ENCODE peak calls at places on chromosomes 5 and 9, in four cellular contexts. One of them, this sample, is unnamed.
A peak's percentile ranks its signal among the peaks of the same experiment; 100 is the strongest.

GRCh38 chr5:14417792-14418765 is 163.5 kb upstream of the OTULINL start:
- DNase-seq in transverse colon: no peak
- DNase-seq in GM10248: no peak
- DNase-seq in fibroblast of pulmonary artery: peak; percentile 80
- DNase-seq in this sample: no peak

GRCh38 chr5:100901851-100902341 is 1.2 kb downstream of the ST8SIA4 start:
- DNase-seq in transverse colon: peak; percentile 53
- DNase-seq in GM10248: peak; percentile 40
- DNase-seq in fibroblast of pulmonary artery: peak; percentile 53
- DNase-seq in this sample: no peak

GRCh38 chr5:124888050-124888506 is 141.6 kb upstream of the ZNF608 start:
- DNase-seq in transverse colon: no peak
- DNase-seq in GM10248: no peak
- DNase-seq in fibroblast of pulmonary artery: no peak
- DNase-seq in this sample: no peak

GRCh38 chr5:158880514-158881001 is 219.2 kb downstream of the EBF1 start:
- DNase-seq in transverse colon: no peak
- DNase-seq in GM10248: no peak
- DNase-seq in fibroblast of pulmonary artery: peak; percentile 16
- DNase-seq in this sample: no peak

GRCh38 chr5:134503937-134504437 is 21.5 kb upstream of the JADE2 start:
- DNase-seq in transverse colon: no peak
- DNase-seq in GM10248: no peak
- DNase-seq in fibroblast of pulmonary artery: no peak
- DNase-seq in this sample: no peak

GRCh38 chr9:126671381-126671831 is 57.7 kb downstream of the LMX1B start:
- DNase-seq in transverse colon: no peak
- DNase-seq in GM10248: no peak
- DNase-seq in fibroblast of pulmonary artery: no peak
- DNase-seq in this sample: no peak

GRCh38 chr5:40258205-40258604 is 421.5 kb upstream of the PTGER4 start:
- DNase-seq in transverse colon: no peak
- DNase-seq in GM10248: no peak
- DNase-seq in fibroblast of pulmonary artery: peak; percentile 34
- DNase-seq in this sample: no peak

GRCh38 chr9:112868461-112868860 is 22.2 kb downstream of the SLC46A2 start:
- DNase-seq in transverse colon: no peak
- DNase-seq in GM10248: no peak
- DNase-seq in fibroblast of pulmonary artery: no peak
- DNase-seq in this sample: no peak

GRCh38 chr5:91074615-91075014 is 308.5 kb downstream of the ARRDC3 start:
- DNase-seq in transverse colon: no peak
- DNase-seq in GM10248: no peak
- DNase-seq in fibroblast of pulmonary artery: peak; percentile 89
- DNase-seq in this sample: no peak
- TF ChIP-seq CTCF in transverse colon: no peak
- TF ChIP-seq CTCF in GM10248: no peak
- TF ChIP-seq CTCF in fibroblast of pulmonary artery: peak; percentile 29
- TF ChIP-seq CTCF in this sample: peak; percentile 17

DNA sequence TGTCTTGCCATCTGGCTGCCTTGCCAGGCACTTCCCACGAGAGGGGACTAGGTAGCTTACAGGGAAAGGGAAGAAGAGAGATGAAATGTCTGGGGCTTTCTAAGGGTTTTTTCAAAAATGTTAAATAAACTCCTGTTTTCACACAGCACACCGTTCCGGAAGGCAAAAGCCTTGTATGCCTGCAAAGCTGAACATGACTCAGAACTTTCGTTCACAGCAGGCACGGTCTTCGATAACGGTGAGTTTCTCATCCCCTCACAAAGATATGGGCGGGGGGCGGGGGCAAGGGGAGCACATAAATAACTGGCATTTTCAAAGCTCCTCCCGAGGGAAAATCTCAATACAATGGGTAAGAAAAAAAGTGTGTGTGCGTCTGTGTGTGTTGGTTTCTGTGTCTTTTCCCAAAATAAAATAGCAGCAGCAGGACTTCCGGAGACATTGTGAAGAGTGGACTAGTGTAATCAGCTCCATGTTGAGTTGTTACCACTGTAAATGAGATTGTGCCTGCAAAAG is 189.6 kb downstream of the NR3C1 start:
- DNase-seq in transverse colon: no peak
- DNase-seq in GM10248: peak; percentile 79
- DNase-seq in fibroblast of pulmonary artery: peak; percentile 50
- DNase-seq in this sample: no peak
- TF ChIP-seq CTCF in transverse colon: no peak
- TF ChIP-seq CTCF in GM10248: no peak
- TF ChIP-seq CTCF in fibroblast of pulmonary artery: peak; percentile 11
- TF ChIP-seq CTCF in this sample: peak; percentile 36

DNA sequence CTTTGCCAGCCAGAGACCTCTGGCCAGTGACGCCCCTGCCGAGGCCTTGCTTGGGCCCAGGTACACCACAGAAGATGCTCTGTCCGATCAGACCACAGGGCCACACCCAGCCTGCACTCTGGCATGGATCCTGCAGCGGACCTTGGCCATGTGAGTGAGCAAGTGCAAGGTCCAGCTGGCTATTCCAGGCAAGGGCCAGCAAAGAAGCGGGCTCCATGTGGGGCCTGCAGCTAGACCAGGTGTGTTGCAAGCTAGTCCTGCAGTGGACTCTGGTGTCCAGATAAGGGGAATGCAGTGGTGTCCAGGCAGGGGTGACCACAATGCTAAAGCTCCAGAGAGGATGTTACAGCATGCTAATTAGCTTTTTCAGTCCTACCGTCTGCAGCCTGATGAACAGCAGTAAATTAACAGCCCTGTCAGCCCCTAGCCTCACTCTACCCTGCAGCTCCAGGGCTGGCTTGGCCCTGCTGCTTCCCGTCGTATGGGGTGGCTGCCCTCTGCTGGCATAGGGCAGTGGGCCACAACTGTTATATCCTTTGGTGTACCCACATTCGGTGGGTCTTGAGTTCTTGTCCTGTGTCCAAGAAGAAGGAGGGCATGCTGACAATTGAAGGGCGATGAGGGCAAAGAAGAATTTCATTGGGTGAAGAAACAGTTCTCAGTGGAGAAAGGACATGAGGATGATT is 284.5 kb upstream of the POU5F2 start:
- DNase-seq in transverse colon: no peak
- DNase-seq in GM10248: no peak
- DNase-seq in fibroblast of pulmonary artery: no peak
- DNase-seq in this sample: no peak
- TF ChIP-seq CTCF in transverse colon: no peak
- TF ChIP-seq CTCF in GM10248: no peak
- TF ChIP-seq CTCF in fibroblast of pulmonary artery: peak; percentile 1
- TF ChIP-seq CTCF in this sample: peak; percentile 12

DNA sequence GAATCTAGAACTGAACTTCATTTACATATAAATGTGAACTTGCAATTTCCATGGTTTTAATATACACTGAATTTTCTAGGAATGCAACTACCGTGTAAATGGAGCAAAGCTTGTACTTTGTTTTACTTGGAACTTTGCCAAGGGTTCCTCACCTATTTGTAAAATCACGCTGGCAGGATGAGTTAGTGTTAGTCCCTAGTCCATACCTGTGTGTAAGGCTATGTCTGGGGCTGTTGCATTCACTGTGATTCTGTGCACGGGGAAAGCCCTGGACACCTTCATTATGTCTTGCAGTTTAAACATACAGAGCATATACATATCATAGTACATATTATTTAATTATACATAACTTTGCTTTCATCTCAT is 119.9 kb downstream of the PAX5 start:
- DNase-seq in transverse colon: no peak
- DNase-seq in GM10248: no peak
- DNase-seq in fibroblast of pulmonary artery: no peak
- DNase-seq in this sample: no peak
- TF ChIP-seq CTCF in transverse colon: no peak
- TF ChIP-seq CTCF in GM10248: no peak
- TF ChIP-seq CTCF in fibroblast of pulmonary artery: no peak
- TF ChIP-seq CTCF in this sample: no peak

GRCh38 chr5:137754236-137754960 is at the start of gene HNRNPA0:
- DNase-seq in transverse colon: peak; percentile 98
- DNase-seq in GM10248: peak; percentile 96
- DNase-seq in fibroblast of pulmonary artery: peak; percentile 98
- DNase-seq in this sample: peak; percentile 98
- TF ChIP-seq CTCF in transverse colon: no peak
- TF ChIP-seq CTCF in GM10248: no peak
- TF ChIP-seq CTCF in fibroblast of pulmonary artery: no peak
- TF ChIP-seq CTCF in this sample: no peak

GRCh38 chr9:91768977-91769916 is 180.8 kb downstream of the ROR2 start:
- DNase-seq in transverse colon: no peak
- DNase-seq in GM10248: peak; percentile 3
- DNase-seq in fibroblast of pulmonary artery: no peak
- DNase-seq in this sample: no peak

GRCh38 chr9:91771864-91772263 is 178.2 kb downstream of the ROR2 start:
- DNase-seq in transverse colon: no peak
- DNase-seq in GM10248: no peak
- DNase-seq in fibroblast of pulmonary artery: no peak
- DNase-seq in this sample: no peak

GRCh38 chr9:91770229-91770628 is 179.8 kb downstream of the ROR2 start:
- DNase-seq in transverse colon: peak; percentile 50
- DNase-seq in GM10248: no peak
- DNase-seq in fibroblast of pulmonary artery: no peak
- DNase-seq in this sample: no peak

GRCh38 chr9:91773166-91773565 is 176.9 kb downstream of the ROR2 start:
- DNase-seq in transverse colon: no peak
- DNase-seq in GM10248: peak; percentile 3
- DNase-seq in fibroblast of pulmonary artery: no peak
- DNase-seq in this sample: no peak

GRCh38 chr9:91771027-91771426 is 179.0 kb downstream of the ROR2 start:
- DNase-seq in transverse colon: peak; percentile 44
- DNase-seq in GM10248: no peak
- DNase-seq in fibroblast of pulmonary artery: peak; percentile 92
- DNase-seq in this sample: no peak
- TF ChIP-seq CTCF in transverse colon: peak; percentile 19
- TF ChIP-seq CTCF in GM10248: no peak
- TF ChIP-seq CTCF in fibroblast of pulmonary artery: peak; percentile 64
- TF ChIP-seq CTCF in this sample: peak; percentile 61

DNA sequence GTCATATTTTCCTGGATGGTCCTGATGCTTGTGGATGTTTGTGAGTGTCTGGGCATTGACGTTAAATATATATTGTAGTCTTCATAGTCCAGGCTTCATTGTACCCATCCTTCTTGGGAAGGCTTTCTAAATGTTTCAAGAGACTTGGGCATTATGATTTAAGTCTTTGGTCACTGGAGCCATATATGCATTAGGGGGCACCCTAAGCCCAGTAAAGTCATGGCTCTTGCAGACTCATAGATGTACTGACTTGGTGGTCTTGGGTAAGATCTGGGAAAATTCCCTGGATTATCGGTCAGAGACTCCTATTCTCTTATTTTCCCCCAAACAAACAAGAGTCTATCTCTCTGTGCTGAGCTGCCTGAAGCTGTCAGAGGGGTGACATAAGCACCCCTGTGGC is 271.1 kb downstream of the TRIM36 start:
- DNase-seq in transverse colon: no peak
- DNase-seq in GM10248: no peak
- DNase-seq in fibroblast of pulmonary artery: no peak
- DNase-seq in this sample: no peak
- TF ChIP-seq CTCF in transverse colon: no peak
- TF ChIP-seq CTCF in GM10248: no peak
- TF ChIP-seq CTCF in fibroblast of pulmonary artery: no peak
- TF ChIP-seq CTCF in this sample: no peak

DNA sequence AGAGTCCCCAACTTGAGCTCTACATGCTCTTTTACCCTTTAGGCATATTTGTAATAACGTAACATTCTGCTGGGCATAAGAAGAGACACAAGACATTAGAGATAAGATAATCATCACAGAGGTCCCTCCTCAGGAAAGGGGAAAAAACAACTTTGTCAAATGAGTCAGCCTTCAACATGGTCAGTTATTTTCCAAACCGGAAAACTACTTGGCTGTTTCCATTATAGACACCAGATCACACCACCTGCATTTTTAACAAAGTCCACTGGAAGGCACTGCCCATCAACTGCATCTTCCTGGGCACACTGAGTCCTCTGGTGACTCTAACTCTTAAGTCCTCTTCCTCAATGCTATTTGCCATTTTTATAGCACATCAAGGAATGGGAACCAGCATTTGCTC is 221.8 kb downstream of the FAM114A2 start:
- DNase-seq in transverse colon: no peak
- DNase-seq in GM10248: no peak
- DNase-seq in fibroblast of pulmonary artery: no peak
- DNase-seq in this sample: no peak
- TF ChIP-seq CTCF in transverse colon: no peak
- TF ChIP-seq CTCF in GM10248: no peak
- TF ChIP-seq CTCF in fibroblast of pulmonary artery: no peak
- TF ChIP-seq CTCF in this sample: peak; percentile 26

GRCh38 chr5:181195249-181195761 is 9.7 kb downstream of the TRIM7 start:
- DNase-seq in transverse colon: no peak
- DNase-seq in GM10248: no peak
- DNase-seq in fibroblast of pulmonary artery: no peak
- DNase-seq in this sample: no peak

GRCh38 chr5:181191526-181192336 is 13.3 kb downstream of the TRIM7 start:
- DNase-seq in transverse colon: peak; percentile 97
- DNase-seq in GM10248: peak; percentile 92
- DNase-seq in fibroblast of pulmonary artery: peak; percentile 96
- DNase-seq in this sample: peak; percentile 98

GRCh38 chr5:181192337-181193046 is 12.5 kb downstream of the TRIM7 start:
- DNase-seq in transverse colon: no peak
- DNase-seq in GM10248: no peak
- DNase-seq in fibroblast of pulmonary artery: no peak
- DNase-seq in this sample: no peak

GRCh38 chr5:181197326-181197951 is 7.6 kb downstream of the TRIM7 start:
- DNase-seq in transverse colon: no peak
- DNase-seq in GM10248: no peak
- DNase-seq in fibroblast of pulmonary artery: no peak
- DNase-seq in this sample: no peak

GRCh38 chr5:181194489-181195248 is 10.3 kb downstream of the TRIM7 start:
- DNase-seq in transverse colon: no peak
- DNase-seq in GM10248: no peak
- DNase-seq in fibroblast of pulmonary artery: no peak
- DNase-seq in this sample: no peak
- TF ChIP-seq CTCF in transverse colon: no peak
- TF ChIP-seq CTCF in GM10248: no peak
- TF ChIP-seq CTCF in fibroblast of pulmonary artery: no peak
- TF ChIP-seq CTCF in this sample: no peak

GRCh38 chr9:77752566-77752965 is 104.4 kb upstream of the GNA14 start:
- DNase-seq in transverse colon: no peak
- DNase-seq in GM10248: no peak
- DNase-seq in fibroblast of pulmonary artery: peak; percentile 95
- DNase-seq in this sample: no peak
- TF ChIP-seq CTCF in transverse colon: no peak
- TF ChIP-seq CTCF in GM10248: no peak
- TF ChIP-seq CTCF in fibroblast of pulmonary artery: peak; percentile 33
- TF ChIP-seq CTCF in this sample: no peak